ENCODE peak calls at places on chromosome 22, in four cellular contexts. S is HepG2, F is mesendoderm, A is IMR-90. R is an unnamed sample.

GRCh38 chr22:49929553-49929979 is 11.1 kb downstream of the CRELD2 start:
- DNase-seq in S (no peak), F (no peak), A (no peak), R (peak)

GRCh38 chr22:30876925-30877553 is 91.5 kb downstream of the MORC2 start:
- DNase-seq in S (no peak), F (no peak), A (peak), R (no peak)

GRCh38 chr22:44994399-44995281 is 15.2 kb downstream of the PHF21B start:
- DNase-seq in S (no peak), F (no peak), A (no peak), R (no peak)

GRCh38 chr22:31247726-31248125 is 35.6 kb downstream of the LIMK2 start:
- DNase-seq in S (no peak), F (no peak), A (no peak), R (no peak)

GRCh38 chr22:23677701-23677995 is 13.2 kb upstream of the RGL4 start:
- DNase-seq in S (no peak), F (no peak), A (no peak), R (no peak)

GRCh38 chr22:42716649-42717127 is 4.0 kb downstream of the A4GALT start:
- DNase-seq in S (no peak), F (no peak), A (no peak), R (no peak)

GRCh38 chr22:35582861-35583670 is 34.1 kb downstream of the MB start:
- DNase-seq in S (peak), F (peak), A (peak), R (peak)

GRCh38 chr22:50085211-50085999 is at the start of gene MLC1:
- DNase-seq in S (no peak), F (no peak), A (peak), R (peak)

GRCh38 chr22:48592066-48592345 is 1235.7 kb downstream of the BRD1 start:
- DNase-seq in S (no peak), F (no peak), A (no peak), R (no peak)

GRCh38 chr22:36546092-36546804 is 17.3 kb upstream of the EIF3D start:
- DNase-seq in S (peak), F (peak), A (peak), R (peak)

GRCh38 chr22:31754813-31755212 is 994 bp downstream of the DEPDC5 start:
- DNase-seq in S (peak), F (peak), A (no peak), R (no peak)

GRCh38 chr22:23400286-23400981 is 179.7 kb downstream of the IGLL1 start:
- DNase-seq in S (no peak), F (no peak), A (no peak), R (no peak)

GRCh38 chr22:27614291-27615007 is 187.1 kb downstream of the MN1 start:
- DNase-seq in S (no peak), F (no peak), A (no peak), R (no peak)

GRCh38 chr22:46068908-46069481 is 81.3 kb upstream of the PPARA start:
- DNase-seq in S (no peak), F (no peak), A (peak), R (no peak)
- H3K9ac ChIP-seq in S (no peak), F (no peak), A (peak), R (no peak)

GRCh38 chr22:20818471-20818870 is 40.1 kb downstream of the PI4KA start:
- DNase-seq in S (no peak), F (no peak), A (no peak), R (no peak)
- H3K27ac ChIP-seq in S (no peak), F (no peak), A (no peak), R (no peak)

DNA sequence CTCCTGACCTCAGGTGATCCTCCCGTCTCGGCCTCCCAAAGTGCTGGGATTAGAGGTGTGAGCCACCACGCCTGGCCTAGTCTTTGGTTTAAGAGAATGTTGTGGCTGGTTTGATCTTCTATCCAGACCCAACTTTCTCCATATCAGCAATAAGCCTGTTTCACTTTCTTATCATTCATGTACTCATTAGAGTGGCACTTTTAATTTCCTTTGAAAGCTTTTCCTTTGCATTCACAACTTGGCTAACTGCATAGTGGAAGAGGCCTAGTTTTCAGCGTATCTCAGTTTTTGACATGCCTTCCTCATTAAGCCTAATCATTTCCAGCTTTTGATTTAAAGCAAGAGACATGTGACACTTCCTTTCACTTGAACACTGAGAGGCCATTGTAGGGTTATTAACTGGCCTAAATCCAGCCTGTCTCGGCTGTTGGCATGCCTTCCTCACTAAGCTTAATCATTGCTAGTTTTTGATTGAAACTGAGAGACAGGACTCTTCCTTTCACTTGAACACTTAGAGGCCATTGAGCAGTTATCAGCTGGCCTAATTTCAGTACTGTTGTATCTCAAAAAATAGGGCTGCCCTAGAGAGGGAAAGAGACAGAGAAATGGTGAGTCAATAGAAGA is 13.1 kb upstream of the RPL3 start:
- DNase-seq in S (no peak), F (no peak), A (no peak), R (no peak)
- H3K9ac ChIP-seq in S (no peak), F (no peak), A (peak), R (no peak)

GRCh38 chr22:21972293-21972779 is 10.3 kb downstream of the TOP3B start:
- DNase-seq in S (peak), F (peak), A (peak), R (peak)
- H3K27ac ChIP-seq in S (no peak), F (no peak), A (no peak), R (no peak)

GRCh38 chr22:43811777-43812148 is 342 bp downstream of the EFCAB6 start:
- DNase-seq in S (no peak), F (peak), A (peak), R (no peak)
- H3K9ac ChIP-seq in S (no peak), F (peak), A (peak), R (peak)

GRCh38 chr22:46854125-46854870 is 91.8 kb downstream of the TBC1D22A start:
- DNase-seq in S (no peak), F (no peak), A (peak), R (peak)
- H3K27ac ChIP-seq in S (no peak), F (no peak), A (no peak), R (peak)

GRCh38 chr22:41488076-41488475 is 19.2 kb downstream of the ACO2 start:
- DNase-seq in S (no peak), F (no peak), A (no peak), R (no peak)
- H3K9ac ChIP-seq in S (no peak), F (no peak), A (no peak), R (no peak)

DNA sequence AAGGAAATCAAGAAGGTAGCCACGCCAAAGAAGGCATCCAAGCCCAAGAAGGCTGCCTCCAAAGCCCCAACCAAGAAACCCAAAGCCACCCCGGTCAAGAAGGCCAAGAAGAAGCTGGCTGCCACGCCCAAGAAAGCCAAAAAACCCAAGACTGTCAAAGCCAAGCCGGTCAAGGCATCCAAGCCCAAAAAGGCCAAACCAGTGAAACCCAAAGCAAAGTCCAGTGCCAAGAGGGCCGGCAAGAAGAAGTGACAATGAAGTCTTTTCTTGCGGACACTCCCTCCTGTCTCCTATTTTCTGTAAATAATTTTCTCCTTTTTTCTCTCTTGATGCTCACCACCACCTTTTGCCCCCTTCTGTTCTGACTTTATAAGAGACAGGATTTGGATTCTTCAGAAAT is 1.9 kb upstream of the GCAT start:
- DNase-seq in S (no peak), F (no peak), A (no peak), R (no peak)
- H3K27ac ChIP-seq in S (peak), F (no peak), A (no peak), R (no peak)

GRCh38 chr22:46377566-46378498 is 42.3 kb downstream of the TRMU start:
- DNase-seq in S (peak), F (peak), A (no peak), R (peak)
- H3K9ac ChIP-seq in S (peak), F (no peak), A (no peak), R (peak)

GRCh38 chr22:46112405-46112804 is 37.9 kb upstream of the PPARA start:
- DNase-seq in S (no peak), F (no peak), A (no peak), R (no peak)

GRCh38 chr22:46114518-46115387 is 35.6 kb upstream of the PPARA start:
- DNase-seq in S (no peak), F (no peak), A (no peak), R (no peak)

GRCh38 chr22:46115388-46115678 is 35.0 kb upstream of the PPARA start:
- DNase-seq in S (no peak), F (no peak), A (no peak), R (no peak)

GRCh38 chr22:46113110-46113909 is 37.0 kb upstream of the PPARA start:
- DNase-seq in S (no peak), F (no peak), A (no peak), R (no peak)

GRCh38 chr22:46113910-46114517 is 36.3 kb upstream of the PPARA start:
- DNase-seq in S (no peak), F (no peak), A (no peak), R (no peak)
- H3K27ac ChIP-seq in S (no peak), F (no peak), A (no peak), R (no peak)

R was measured in endodermal cell.